ENCODE peak calls at places on chromosomes 5 and 9, in eight cellular contexts. Q is effector CD4-positive, alpha-beta T cell; R is stimulated activated CD4-positive, alpha-beta T cell treated with anti-CD3 and anti-CD28 coated beads, Interleukin-12 subunit alpha, Interleukin-12 subunit beta, amount 100 ng/mL, for 4 hours; G is EH; M is GM13977; B is activated CD8-positive, alpha-beta memory T cell treated with anti-CD3 and anti-CD28 coated beads for 48 hours; F is fibroblast of mammary gland; W is iPS-NIHi11. C is an unnamed sample.

GRCh38 chr9:122347348-122348287 is 23.2 kb upstream of the PTGS1 start:
- DNase-seq in Q (no peak), G (peak), W (no peak), R (no peak), B (no peak), F (peak), M (no peak), C (no peak)

GRCh38 chr5:78638423-78638822 is 10.1 kb downstream of the LHFPL2 start:
- DNase-seq in W (peak), Q (no peak), G (peak), F (peak), M (no peak), R (no peak), B (no peak), C (no peak)

GRCh38 chr9:115212832-115213231 is 94.9 kb upstream of the TNC start:
- DNase-seq in Q (no peak), M (peak), G (no peak), B (no peak), F (no peak), R (no peak), W (no peak), C (no peak)

GRCh38 chr9:76662476-76663281 is 101.6 kb upstream of the PCA3 start:
- DNase-seq in R (no peak), Q (no peak), F (no peak), B (no peak), M (no peak), G (no peak), W (no peak), C (no peak)

GRCh38 chr5:91668261-91668660 is 285.1 kb upstream of the ARRDC3 start:
- DNase-seq in F (no peak), R (no peak), Q (no peak), M (no peak), B (no peak), G (no peak), W (no peak), C (no peak)

GRCh38 chr9:108562176-108562575 is 293.6 kb downstream of the ACTL7B start:
- DNase-seq in G (no peak), R (no peak), M (no peak), B (no peak), F (no peak), Q (no peak), W (no peak), C (no peak)

GRCh38 chr5:90421136-90421535 is 11.6 kb upstream of the CETN3 start:
- DNase-seq in B (no peak), W (peak), F (peak), G (peak), M (no peak), Q (no peak), R (no peak), C (peak)

GRCh38 chr9:112170235-112170634 is 4.9 kb downstream of the SUSD1 start:
- DNase-seq in G (no peak), R (no peak), Q (no peak), W (peak), B (no peak), F (no peak), M (no peak), C (no peak)

GRCh38 chr5:72412283-72413055 is 92.3 kb downstream of the PTCD2 start:
- DNase-seq in M (no peak), Q (no peak), W (no peak), G (peak), F (peak), R (no peak), B (no peak), C (no peak)

GRCh38 chr9:115133649-115134048 is 15.7 kb upstream of the TNC start:
- DNase-seq in Q (no peak), R (no peak), W (no peak), M (no peak), F (peak), B (no peak), G (peak), C (no peak)

GRCh38 chr9:90070469-90070868 is 465.7 kb downstream of the GADD45G start:
- DNase-seq in W (no peak), M (no peak), G (no peak), F (no peak), Q (no peak), R (no peak), B (no peak), C (no peak)

GRCh38 chr5:157275403-157275802 is 9.5 kb downstream of the CYFIP2 start:
- DNase-seq in B (no peak), G (no peak), Q (no peak), W (no peak), M (no peak), F (no peak), R (no peak), C (no peak)

GRCh38 chr5:1443145-1443543 is 2.1 kb downstream of the SLC6A3 start:
- DNase-seq in W (no peak), M (no peak), G (no peak), R (no peak), F (no peak), Q (no peak), B (no peak), C (no peak)

GRCh38 chr9:27888661-27889295 is 315.5 kb upstream of the C9orf72 start:
- DNase-seq in W (peak), R (peak), G (peak), Q (no peak), F (peak), B (peak), M (peak), C (no peak)

GRCh38 chr5:79512692-79513518 is 1.0 kb downstream of the HOMER1 start:
- DNase-seq in M (peak), G (peak), F (peak), W (no peak), Q (no peak), B (no peak), R (peak), C (no peak)

GRCh38 chr5:141958113-141958512 is at the start of gene PCDH12:
- DNase-seq in W (no peak), R (no peak), F (peak), M (no peak), G (peak), Q (no peak), B (no peak), C (no peak)

GRCh38 chr9:124218438-124219289 is 39.1 kb upstream of the NEK6 start:
- DNase-seq in F (peak), G (peak), M (peak), W (no peak), B (no peak), Q (no peak), R (no peak), C (no peak)

GRCh38 chr9:98140503-98140902 is 21.5 kb upstream of the TRIM14 start:
- DNase-seq in W (no peak), G (no peak), Q (no peak), B (no peak), M (no peak), R (no peak), F (no peak), C (no peak)

GRCh38 chr9:15136646-15137045 is 170.4 kb downstream of the TTC39B start:
- DNase-seq in M (no peak), G (peak), Q (no peak), B (no peak), F (peak), R (no peak), W (no peak), C (peak)

GRCh38 chr9:122904466-122904822 is 715 bp downstream of the RC3H2 start:
- DNase-seq in M (peak), B (peak), W (peak), Q (peak), F (peak), G (peak), R (no peak), C (peak)

GRCh38 chr9:36764364-36765076 is 191.8 kb downstream of the MELK start:
- DNase-seq in M (no peak), R (no peak), G (no peak), W (no peak), Q (no peak), B (no peak), F (no peak), C (no peak)

GRCh38 chr5:107900721-107901120 is 230.0 kb upstream of the EFNA5 start:
- DNase-seq in W (no peak), F (no peak), M (no peak), G (no peak), Q (no peak), R (no peak), B (no peak), C (no peak)

GRCh38 chr9:101449071-101449721 is 13.6 kb upstream of the ALDOB start:
- DNase-seq in F (peak), Q (peak), B (peak), G (peak), M (peak), W (peak), R (peak), C (peak)

GRCh38 chr5:65819215-65819904 is 97.4 kb downstream of the NLN start:
- DNase-seq in Q (no peak), F (no peak), M (no peak), W (no peak), G (no peak), B (no peak), R (no peak), C (no peak)

C was measured in SK-N-DZ.